ENCODE peak calls at places on chromosomes 16 and 17, in five cellular contexts. W, F, J, K and O are unnamed samples.

GRCh38 chr16:48611329-48612137 is 1.6 kb upstream of the N4BP1 start:
- DNase-seq in F (no peak), K (peak; percentile 58), J (no peak), W (peak; percentile 79), O (peak; percentile 25)

GRCh38 chr16:69187387-69187890 is 475 bp downstream of the SNTB2 start:
- DNase-seq in W (no peak), K (no peak), F (no peak), J (no peak), O (peak; percentile 45)

GRCh38 chr17:82400206-82400605 is 17.9 kb upstream of the HEXD start:
- DNase-seq in K (no peak), W (no peak), F (no peak), J (no peak), O (no peak)

GRCh38 chr16:68752602-68753001 is 15.5 kb downstream of the CDH1 start:
- DNase-seq in K (no peak), F (no peak), W (peak; percentile 40), J (no peak), O (no peak)

GRCh38 chr17:29291163-29291752 is 2.7 kb downstream of the NUFIP2 start:
- DNase-seq in F (peak; percentile 40), W (peak; percentile 66), K (peak; percentile 35), J (no peak), O (peak; percentile 39)

GRCh38 chr16:20898938-20899502 is 1.1 kb downstream of the DCUN1D3 start:
- DNase-seq in K (no peak), J (no peak), F (no peak), W (peak; percentile 56), O (no peak)

GRCh38 chr17:7912927-7913524 is 3.1 kb downstream of the RNF227 start:
- DNase-seq in F (peak; percentile 81), J (no peak), W (peak; percentile 77), K (peak; percentile 43), O (peak; percentile 84)

GRCh38 chr17:72597354-72598087 is 476.7 kb downstream of the SOX9 start:
- DNase-seq in W (no peak), J (no peak), F (no peak), K (no peak), O (no peak)

GRCh38 chr16:54699656-54700055 is 231.0 kb upstream of the IRX5 start:
- DNase-seq in J (no peak), K (no peak), W (no peak), F (no peak), O (no peak)

GRCh38 chr17:73550561-73550960 is 93.7 kb downstream of the SDK2 start:
- DNase-seq in J (no peak), K (no peak), W (no peak), F (no peak), O (no peak)

GRCh38 chr17:9098242-9098641 is 76.9 kb downstream of the NTN1 start:
- DNase-seq in K (no peak), W (no peak), F (no peak), J (no peak), O (no peak)

GRCh38 chr17:45430738-45431530 is 1.7 kb downstream of the ARHGAP27 start:
- DNase-seq in J (no peak), F (no peak), K (no peak), W (no peak), O (peak; percentile 24)

GRCh38 chr17:77645441-77646430 is 312.8 kb upstream of the TNRC6C start:
- DNase-seq in K (no peak), W (no peak), J (no peak), F (no peak), O (no peak)

GRCh38 chr16:10169031-10169430 is 13.2 kb downstream of the GRIN2A start:
- DNase-seq in W (no peak), F (no peak), J (no peak), K (no peak), O (no peak)

GRCh38 chr17:34299918-34300600 is 14.5 kb downstream of the CCL11 start:
- DNase-seq in K (no peak), F (no peak), W (no peak), J (no peak), O (no peak)

GRCh38 chr17:78269893-78270490 is 38.6 kb downstream of the TMEM235 start:
- DNase-seq in F (no peak), K (no peak), W (no peak), J (no peak), O (no peak)

GRCh38 chr17:75412455-75413317 is 7.2 kb upstream of the GRB2 start:
- DNase-seq in K (no peak), F (peak; percentile 75), W (peak; percentile 79), J (no peak), O (peak; percentile 70)

GRCh38 chr16:57471852-57472664 is 9.6 kb downstream of the POLR2C start:
- DNase-seq in J (no peak), F (no peak), W (peak; percentile 94), K (no peak), O (no peak)

GRCh38 chr17:57855391-57856035 is 5.7 kb upstream of the MRPS23 start:
- DNase-seq in W (peak; percentile 90), K (no peak), J (no peak), F (no peak), O (no peak)

GRCh38 chr17:34173221-34173620 is 81.9 kb upstream of the CCL2 start:
- DNase-seq in F (no peak), W (no peak), K (no peak), J (no peak), O (no peak)

GRCh38 chr17:17913695-17914332 is 58.4 kb downstream of the TOM1L2 start:
- DNase-seq in K (no peak), W (peak; percentile 66), J (peak; percentile 62), F (peak; percentile 82), O (peak; percentile 87)

GRCh38 chr17:40564883-40565744 is at the start of gene CCR7:
- DNase-seq in W (no peak), F (no peak), K (no peak), J (no peak), O (peak; percentile 51)

GRCh38 chr17:56185905-56186783 is 32.9 kb downstream of the ANKFN1 start:
- DNase-seq in F (no peak), W (no peak), J (no peak), K (no peak), O (no peak)

GRCh38 chr16:2040031-2040430 is 7.6 kb downstream of the NTHL1 start:
- DNase-seq in F (no peak), K (no peak), J (no peak), W (no peak), O (no peak)

GRCh38 chr16:2037631-2038358 is 9.8 kb downstream of the NTHL1 start:
- DNase-seq in K (no peak), W (no peak), J (no peak), F (no peak), O (no peak)

GRCh38 chr16:2040450-2041105 is 7.1 kb downstream of the NTHL1 start:
- DNase-seq in F (no peak), K (no peak), J (no peak), W (no peak), O (no peak)

GRCh38 chr16:2038359-2039285 is 9.0 kb downstream of the NTHL1 start:
- DNase-seq in J (no peak), W (no peak), K (no peak), F (no peak), O (no peak)

GRCh38 chr16:2039286-2040030 is 8.2 kb downstream of the NTHL1 start:
- DNase-seq in W (peak; percentile 90), F (no peak), J (no peak), K (no peak), O (no peak)
- TF ChIP-seq SRF in W (no peak), F (no peak), J (no peak), K (no peak), O (no peak)

DNA sequence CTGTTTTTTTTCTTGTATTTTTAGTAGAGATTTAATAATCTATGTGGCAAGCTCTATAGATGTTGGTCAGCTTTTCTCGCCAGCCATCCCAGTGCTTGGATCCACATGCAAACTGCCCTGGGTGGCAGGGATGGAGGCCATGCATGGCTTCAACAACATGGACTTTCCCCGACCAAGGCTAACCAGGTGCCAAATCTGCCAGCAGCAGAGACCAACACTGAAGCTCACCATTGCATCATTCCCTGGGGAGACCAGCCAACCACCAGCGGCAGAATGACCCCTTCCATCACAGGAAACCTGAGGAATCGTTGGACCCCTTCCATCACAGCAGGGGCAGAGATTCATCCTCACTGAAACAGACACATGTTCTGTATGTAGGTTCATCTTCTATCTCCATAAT is 27.7 kb upstream of the ERCC4 start:
- DNase-seq in K (no peak), J (no peak), W (no peak), F (no peak), O (no peak)
- TF ChIP-seq SRF in K (no peak), J (no peak), W (no peak), F (no peak), O (no peak)

DNA sequence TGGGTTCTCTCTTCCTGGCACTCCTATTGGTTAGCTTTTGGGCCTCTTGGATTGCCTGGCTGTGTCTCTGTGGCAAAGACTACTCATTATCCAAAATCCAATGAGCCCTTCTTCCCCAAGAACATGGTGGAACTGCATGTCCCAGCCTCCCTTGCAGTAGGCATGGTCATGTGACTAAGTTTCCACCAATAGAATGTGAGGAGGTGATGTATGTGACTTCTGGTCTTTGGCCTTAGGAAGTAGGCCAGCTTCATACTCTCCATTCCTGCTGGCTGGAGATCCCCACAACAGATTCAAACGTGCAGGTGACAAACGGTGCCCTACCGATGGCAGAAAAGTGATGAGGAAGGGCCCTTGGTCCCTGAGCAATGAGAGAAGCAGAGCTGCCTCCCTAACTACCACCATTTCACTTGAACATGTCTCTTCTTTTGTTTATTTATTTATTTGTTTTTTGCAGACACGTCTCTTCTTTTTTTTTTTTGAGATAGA is 17.3 kb upstream of the SPN start:
- DNase-seq in K (peak; percentile 83), J (no peak), W (peak; percentile 89), F (peak; percentile 49), O (peak; percentile 79)
- TF ChIP-seq SRF in K (no peak), J (no peak), W (no peak), F (no peak), O (no peak)

GRCh38 chr16:8686879-8687278 is 12.5 kb downstream of the ABAT start:
- DNase-seq in F (no peak), K (no peak), W (no peak), J (no peak), O (no peak)
- TF ChIP-seq SRF in F (no peak), K (no peak), W (no peak), J (no peak), O (no peak)

GRCh38 chr17:49742256-49742655 is 21.7 kb downstream of the FAM117A start:
- DNase-seq in F (no peak), W (no peak), K (no peak), J (no peak), O (no peak)

GRCh38 chr17:49738456-49739163 is 25.3 kb downstream of the FAM117A start:
- DNase-seq in W (no peak), F (no peak), J (no peak), K (no peak), O (no peak)

GRCh38 chr17:49741692-49742076 is 22.2 kb downstream of the FAM117A start:
- DNase-seq in F (no peak), W (no peak), K (no peak), J (no peak), O (no peak)

GRCh38 chr17:49741009-49741691 is 22.8 kb downstream of the FAM117A start:
- DNase-seq in K (no peak), J (no peak), F (no peak), W (no peak), O (no peak)

GRCh38 chr17:49739662-49740271 is 24.2 kb downstream of the FAM117A start:
- DNase-seq in J (no peak), F (no peak), W (peak; percentile 36), K (no peak), O (peak; percentile 95)
- TF ChIP-seq SRF in J (no peak), F (no peak), W (no peak), K (no peak), O (peak; percentile 43)